ENCODE peak calls at places on chromosomes 3 and 15, in seven cellular contexts. S is uterus, Z is upper lobe of right lung, X is GM12865, J is tibial nerve, V is fibroblast of pulmonary artery, G is choroid plexus epithelial cell. L is an unnamed sample.

GRCh38 chr15:38275951-38276350 is 23.3 kb downstream of the SPRED1 start:
- DNase-seq in V (peak), Z (no peak), J (no peak), X (no peak), S (no peak), G (peak), L (peak)

GRCh38 chr15:85414495-85414894 is 34.1 kb downstream of the AKAP13 start:
- DNase-seq in V (peak), Z (no peak), X (peak), S (no peak), G (peak), J (no peak), L (peak)

GRCh38 chr15:94683912-94684311 is 452.6 kb downstream of the MCTP2 start:
- DNase-seq in S (no peak), Z (no peak), G (no peak), J (no peak), X (no peak), V (no peak), L (no peak)

GRCh38 chr3:156217674-156218352 is 97.4 kb downstream of the KCNAB1 start:
- DNase-seq in S (no peak), X (no peak), G (peak), J (no peak), V (no peak), Z (no peak), L (peak)

GRCh38 chr3:171165499-171165921 is 139.0 kb upstream of the SLC2A2 start:
- DNase-seq in V (no peak), J (no peak), Z (no peak), X (peak), S (no peak), G (no peak), L (no peak)

GRCh38 chr3:182212479-182213076 is 500.9 kb downstream of the SOX2 start:
- DNase-seq in S (peak), X (no peak), V (peak), Z (no peak), J (peak), G (peak), L (peak)

GRCh38 chr3:126664591-126665214 is 9.8 kb upstream of the TXNRD3 start:
- DNase-seq in V (no peak), G (peak), X (no peak), S (no peak), J (no peak), Z (no peak), L (peak)

GRCh38 chr15:62389887-62390792 is 225.1 kb upstream of the C2CD4B start:
- DNase-seq in S (peak), V (peak), G (peak), J (peak), Z (peak), X (peak), L (peak)

GRCh38 chr15:53880353-53880752 is 97.9 kb upstream of the UNC13C start:
- DNase-seq in S (no peak), X (no peak), J (no peak), V (no peak), G (no peak), Z (no peak), L (no peak)

GRCh38 chr15:38650384-38650783 is 85.8 kb upstream of the RASGRP1 start:
- DNase-seq in X (no peak), S (no peak), Z (no peak), G (no peak), J (no peak), V (no peak), L (no peak)

GRCh38 chr3:159866201-159866746 is 122.4 kb upstream of the IL12A start:
- DNase-seq in J (no peak), Z (no peak), G (no peak), S (no peak), V (no peak), X (no peak), L (no peak)

GRCh38 chr3:156148946-156149348 is 28.6 kb downstream of the KCNAB1 start:
- DNase-seq in J (peak), X (no peak), G (peak), S (peak), V (peak), Z (no peak), L (no peak)

GRCh38 chr15:31328425-31328998 is 1.9 kb downstream of the KLF13 start:
- DNase-seq in J (no peak), S (no peak), V (peak), X (peak), Z (no peak), G (peak), L (peak)

GRCh38 chr3:186605561-186606545 is 7.0 kb upstream of the AHSG start:
- DNase-seq in G (no peak), J (no peak), V (no peak), S (no peak), X (no peak), Z (no peak), L (no peak)

GRCh38 chr3:3065876-3066275 is 44.3 kb downstream of the IL5RA start:
- DNase-seq in S (no peak), V (peak), Z (no peak), X (no peak), J (no peak), G (no peak), L (peak)

GRCh38 chr15:32123473-32123872 is 93.2 kb downstream of the CHRNA7 start:
- DNase-seq in J (no peak), X (no peak), Z (no peak), G (no peak), S (no peak), V (no peak), L (no peak)

GRCh38 chr3:170614214-170614966 is 28.5 kb upstream of the SLC7A14 start:
- DNase-seq in J (peak), Z (no peak), V (peak), G (peak), S (peak), X (no peak), L (peak)

GRCh38 chr3:50550079-50550736 is 17.3 kb downstream of the C3orf18 start:
- DNase-seq in J (peak), S (peak), V (peak), X (peak), G (peak), Z (peak), L (peak)

GRCh38 chr15:47987908-47988532 is 132.8 kb upstream of the SLC24A5 start:
- DNase-seq in S (no peak), X (peak), V (peak), G (peak), Z (no peak), J (peak), L (peak)

GRCh38 chr3:69403406-69403934 is 17.6 kb upstream of the FRMD4B start:
- DNase-seq in J (no peak), S (no peak), Z (no peak), V (no peak), X (no peak), G (no peak), L (no peak)

GRCh38 chr3:13452490-13453335 is 27.4 kb upstream of the HDAC11 start:
- DNase-seq in X (peak), J (peak), V (peak), G (peak), Z (no peak), S (no peak), L (peak)

GRCh38 chr15:89406756-89407650 is 72.4 kb upstream of the POLG start:
- DNase-seq in Z (no peak), G (no peak), X (no peak), J (no peak), S (no peak), V (no peak), L (no peak)

GRCh38 chr15:101126618-101127502 is 125.0 kb downstream of the CHSY1 start:
- DNase-seq in Z (no peak), J (no peak), V (peak), S (no peak), X (peak), G (peak), L (peak)

GRCh38 chr3:121202573-121202972 is 294.6 kb downstream of the STXBP5L start:
- DNase-seq in S (no peak), V (no peak), G (no peak), Z (no peak), J (no peak), X (no peak), L (no peak)

GRCh38 chr3:15229262-15229661 is 23.2 kb downstream of the CAPN7 start:
- DNase-seq in V (no peak), G (no peak), X (no peak), S (no peak), Z (no peak), J (no peak), L (no peak)

GRCh38 chr3:25901796-25902195 is 111.9 kb downstream of the OXSM start:
- DNase-seq in J (no peak), V (no peak), S (no peak), G (no peak), Z (no peak), X (no peak), L (no peak)

GRCh38 chr15:90381515-90381914 is 6.5 kb upstream of the IQGAP1 start:
- DNase-seq in Z (no peak), G (no peak), J (no peak), S (no peak), X (no peak), V (no peak), L (no peak)

GRCh38 chr15:63985221-63986184 is 60.8 kb downstream of the DAPK2 start:
- DNase-seq in X (no peak), Z (peak), S (no peak), G (peak), V (no peak), J (no peak), L (no peak)

GRCh38 chr15:65824031-65824743 is 32.1 kb upstream of the DENND4A start:
- DNase-seq in J (peak), X (peak), S (peak), V (peak), Z (no peak), G (peak), L (peak)

GRCh38 chr3:95971573-95971972 is 842.8 kb upstream of the EPHA6 start:
- DNase-seq in J (peak), V (peak), X (no peak), Z (no peak), G (no peak), S (no peak), L (peak)

GRCh38 chr3:32095431-32095830 is 11.0 kb upstream of the GPD1L start:
- DNase-seq in G (no peak), J (no peak), Z (no peak), S (no peak), X (no peak), V (no peak), L (no peak)

GRCh38 chr3:52633786-52634185 is 51.9 kb downstream of the PBRM1 start:
- DNase-seq in S (no peak), Z (no peak), G (peak), J (no peak), V (no peak), X (no peak), L (no peak)

GRCh38 chr15:89090791-89091666 is 2.8 kb downstream of the ABHD2 start:
- DNase-seq in J (peak), Z (peak), G (peak), X (peak), S (peak), V (peak), L (peak)

GRCh38 chr3:175421897-175422296 is 562.8 kb downstream of the NAALADL2 start:
- DNase-seq in V (no peak), X (no peak), J (no peak), G (no peak), S (no peak), Z (no peak), L (no peak)
- TF ChIP-seq CTCF in V (no peak), X (no peak), J (no peak), G (no peak), S (no peak), Z (no peak), L (no peak)

GRCh38 chr3:55746808-55747413 is 259.8 kb upstream of the WNT5A start:
- DNase-seq in X (peak), Z (no peak), V (peak), G (peak), J (no peak), S (no peak), L (peak)
- TF ChIP-seq CTCF in X (peak), Z (peak), V (peak), G (peak), J (peak), S (peak), L (peak)

DNA sequence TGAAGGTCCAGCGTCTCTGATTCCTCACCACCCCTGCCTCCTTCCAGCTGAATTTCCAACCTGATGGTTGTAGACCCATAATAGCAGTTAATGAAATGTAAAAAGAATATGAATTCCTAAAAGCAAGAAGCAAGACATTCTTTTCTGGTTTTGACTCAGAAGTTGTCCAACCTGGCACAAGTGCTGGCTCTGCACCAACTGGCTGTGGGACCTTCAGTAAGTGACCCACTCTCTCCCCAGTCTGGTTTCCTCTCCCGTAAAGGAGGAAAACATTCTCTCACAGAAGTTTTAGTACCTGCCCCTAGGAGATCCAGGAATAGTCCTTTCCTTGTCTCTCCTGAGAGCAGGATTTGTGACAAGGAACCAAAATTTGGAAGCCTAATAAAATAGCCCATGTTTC is 236.9 kb upstream of the TRIM42 start:
- DNase-seq in V (peak), G (peak), J (no peak), X (no peak), S (peak), Z (no peak), L (peak)
- TF ChIP-seq CTCF in V (no peak), G (no peak), J (no peak), X (no peak), S (no peak), Z (no peak), L (no peak)

GRCh38 chr15:87762110-87762509 is 494.4 kb downstream of the NTRK3 start:
- DNase-seq in J (peak), G (peak), S (no peak), Z (no peak), V (peak), X (no peak), L (no peak)
- TF ChIP-seq CTCF in J (peak), G (no peak), S (no peak), Z (no peak), V (no peak), X (no peak), L (no peak)

GRCh38 chr3:39668420-39668819 is 141.0 kb upstream of the MYRIP start:
- DNase-seq in G (peak), J (no peak), S (no peak), X (peak), V (peak), Z (no peak), L (peak)
- TF ChIP-seq CTCF in G (peak), J (peak), S (peak), X (peak), V (peak), Z (peak), L (peak)

GRCh38 chr3:112786881-112787625 is 59.6 kb downstream of the CD200R1L start:
- DNase-seq in G (no peak), Z (no peak), X (no peak), V (no peak), J (no peak), S (no peak), L (no peak)
- TF ChIP-seq CTCF in G (no peak), Z (no peak), X (no peak), V (no peak), J (no peak), S (no peak), L (no peak)

GRCh38 chr15:96356494-96357455 is 26.3 kb downstream of the NR2F2 start:
- DNase-seq in J (peak), X (peak), S (peak), Z (peak), G (peak), V (peak), L (peak)

GRCh38 chr15:96355561-96356129 is 25.1 kb downstream of the NR2F2 start:
- DNase-seq in V (no peak), S (no peak), J (no peak), X (no peak), G (no peak), Z (no peak), L (no peak)

GRCh38 chr15:96353378-96353930 is 23.0 kb downstream of the NR2F2 start:
- DNase-seq in G (no peak), J (no peak), V (no peak), S (no peak), X (no peak), Z (no peak), L (no peak)

GRCh38 chr15:96353931-96354730 is 23.6 kb downstream of the NR2F2 start:
- DNase-seq in G (peak), J (no peak), X (no peak), S (peak), Z (no peak), V (peak), L (peak)

GRCh38 chr15:96354731-96355560 is 24.4 kb downstream of the NR2F2 start:
- DNase-seq in S (peak), Z (no peak), G (peak), X (no peak), V (peak), J (no peak), L (peak)
- TF ChIP-seq CTCF in S (peak), Z (peak), G (peak), X (no peak), V (peak), J (peak), L (peak)

GRCh38 chr3:8480699-8481098 is 20.9 kb upstream of the LMCD1 start:
- DNase-seq in Z (no peak), V (no peak), G (no peak), X (no peak), S (no peak), J (no peak), L (no peak)

GRCh38 chr3:8482263-8482662 is 19.4 kb upstream of the LMCD1 start:
- DNase-seq in V (no peak), X (no peak), Z (no peak), G (no peak), J (no peak), S (no peak), L (no peak)

GRCh38 chr3:8484409-8485140 is 17.0 kb upstream of the LMCD1 start:
- DNase-seq in J (no peak), X (no peak), G (no peak), Z (no peak), S (no peak), V (no peak), L (no peak)

GRCh38 chr3:8482960-8483665 is 18.5 kb upstream of the LMCD1 start:
- DNase-seq in V (peak), G (peak), S (peak), X (no peak), Z (no peak), J (peak), L (peak)

GRCh38 chr3:8481380-8481779 is 20.2 kb upstream of the LMCD1 start:
- DNase-seq in X (no peak), Z (no peak), G (peak), S (no peak), J (no peak), V (no peak), L (no peak)
- TF ChIP-seq CTCF in X (no peak), Z (no peak), G (peak), S (peak), J (no peak), V (no peak), L (no peak)